ENCODE peak calls at places on chromosomes 12 and 14, in nine cellular contexts. One of them, this sample, is unnamed. For H3K27me3, the result is how much of the 10 kb centered on the place peaks cover.

GRCh38 chr14:65065719-65066118 is 36.6 kb downstream of the MAX start:
- DNase-seq in lung: no peak
- DNase-seq in right atrium auricular region: no peak
- DNase-seq in left ventricle myocardium inferior: no peak
- DNase-seq in HL-60: no peak
- DNase-seq in cardiac muscle cell: no peak
- DNase-seq in CD8-positive, alpha-beta T cell: no peak
- DNase-seq in mammary epithelial cell: no peak
- DNase-seq in uterus: no peak
- DNase-seq in this sample: no peak

GRCh38 chr14:22593189-22593588 is 4.2 kb upstream of the DAD1 start:
- DNase-seq in left ventricle myocardium inferior: no peak
- DNase-seq in lung: no peak
- DNase-seq in uterus: no peak
- DNase-seq in CD8-positive, alpha-beta T cell: no peak
- DNase-seq in cardiac muscle cell: no peak
- DNase-seq in right atrium auricular region: no peak
- DNase-seq in HL-60: no peak
- DNase-seq in mammary epithelial cell: no peak
- DNase-seq in this sample: no peak

GRCh38 chr12:127893875-127894635 is 372.9 kb upstream of the TMEM132C start:
- DNase-seq in cardiac muscle cell: no peak
- DNase-seq in CD8-positive, alpha-beta T cell: no peak
- DNase-seq in lung: no peak
- DNase-seq in mammary epithelial cell: no peak
- DNase-seq in HL-60: no peak
- DNase-seq in uterus: no peak
- DNase-seq in right atrium auricular region: no peak
- DNase-seq in left ventricle myocardium inferior: no peak
- DNase-seq in this sample: no peak

GRCh38 chr12:77082021-77082420 is 16.7 kb upstream of the E2F7 start:
- DNase-seq in left ventricle myocardium inferior: no peak
- DNase-seq in HL-60: no peak
- DNase-seq in cardiac muscle cell: no peak
- DNase-seq in uterus: no peak
- DNase-seq in CD8-positive, alpha-beta T cell: no peak
- DNase-seq in mammary epithelial cell: no peak
- DNase-seq in right atrium auricular region: no peak
- DNase-seq in lung: no peak
- DNase-seq in this sample: no peak

GRCh38 chr14:60723218-60724079 is 702 bp downstream of the SIX4 start:
- DNase-seq in lung: peak
- DNase-seq in uterus: peak
- DNase-seq in HL-60: no peak
- DNase-seq in CD8-positive, alpha-beta T cell: peak
- DNase-seq in cardiac muscle cell: peak
- DNase-seq in right atrium auricular region: no peak
- DNase-seq in left ventricle myocardium inferior: no peak
- DNase-seq in mammary epithelial cell: peak
- DNase-seq in this sample: peak

GRCh38 chr12:92224685-92225331 is 79.2 kb upstream of the BTG1 start:
- DNase-seq in right atrium auricular region: no peak
- DNase-seq in lung: no peak
- DNase-seq in uterus: peak
- DNase-seq in HL-60: no peak
- DNase-seq in CD8-positive, alpha-beta T cell: no peak
- DNase-seq in mammary epithelial cell: peak
- DNase-seq in left ventricle myocardium inferior: no peak
- DNase-seq in cardiac muscle cell: no peak
- DNase-seq in this sample: peak

GRCh38 chr14:20435454-20436362 is at the start of gene KLHL33:
- DNase-seq in right atrium auricular region: no peak
- DNase-seq in CD8-positive, alpha-beta T cell: no peak
- DNase-seq in HL-60: no peak
- DNase-seq in cardiac muscle cell: no peak
- DNase-seq in lung: no peak
- DNase-seq in left ventricle myocardium inferior: no peak
- DNase-seq in uterus: no peak
- DNase-seq in mammary epithelial cell: no peak
- DNase-seq in this sample: no peak

GRCh38 chr12:103495783-103496456 is at the start of gene C12orf42:
- DNase-seq in cardiac muscle cell: peak
- DNase-seq in CD8-positive, alpha-beta T cell: peak
- DNase-seq in lung: no peak
- DNase-seq in right atrium auricular region: no peak
- DNase-seq in uterus: no peak
- DNase-seq in left ventricle myocardium inferior: no peak
- DNase-seq in HL-60: no peak
- DNase-seq in mammary epithelial cell: peak
- DNase-seq in this sample: peak

GRCh38 chr12:90099288-90099687 is 390.6 kb upstream of the ATP2B1 start:
- DNase-seq in lung: no peak
- DNase-seq in left ventricle myocardium inferior: no peak
- DNase-seq in cardiac muscle cell: no peak
- DNase-seq in HL-60: no peak
- DNase-seq in mammary epithelial cell: no peak
- DNase-seq in uterus: no peak
- DNase-seq in CD8-positive, alpha-beta T cell: no peak
- DNase-seq in right atrium auricular region: no peak
- DNase-seq in this sample: no peak

GRCh38 chr14:67221248-67221981 is 19.8 kb upstream of the PALS1 start:
- DNase-seq in lung: no peak
- DNase-seq in mammary epithelial cell: peak
- DNase-seq in cardiac muscle cell: no peak
- DNase-seq in right atrium auricular region: no peak
- DNase-seq in left ventricle myocardium inferior: no peak
- DNase-seq in CD8-positive, alpha-beta T cell: no peak
- DNase-seq in uterus: no peak
- DNase-seq in HL-60: no peak
- DNase-seq in this sample: peak

GRCh38 chr12:45586486-45586885 is 143.0 kb upstream of the ARID2 start:
- DNase-seq in CD8-positive, alpha-beta T cell: no peak
- DNase-seq in HL-60: no peak
- DNase-seq in left ventricle myocardium inferior: no peak
- DNase-seq in right atrium auricular region: no peak
- DNase-seq in cardiac muscle cell: no peak
- DNase-seq in mammary epithelial cell: no peak
- DNase-seq in lung: no peak
- DNase-seq in uterus: no peak
- DNase-seq in this sample: no peak

GRCh38 chr12:53450936-53451335 is 966 bp upstream of the PCBP2 start:
- DNase-seq in HL-60: no peak
- DNase-seq in CD8-positive, alpha-beta T cell: no peak
- DNase-seq in lung: no peak
- DNase-seq in left ventricle myocardium inferior: no peak
- DNase-seq in uterus: no peak
- DNase-seq in right atrium auricular region: no peak
- DNase-seq in mammary epithelial cell: no peak
- DNase-seq in cardiac muscle cell: no peak
- DNase-seq in this sample: no peak

GRCh38 chr12:124395986-124396385 is 101.1 kb downstream of the RFLNA start:
- DNase-seq in mammary epithelial cell: no peak
- DNase-seq in lung: no peak
- DNase-seq in uterus: no peak
- DNase-seq in HL-60: no peak
- DNase-seq in cardiac muscle cell: no peak
- DNase-seq in left ventricle myocardium inferior: no peak
- DNase-seq in right atrium auricular region: no peak
- DNase-seq in CD8-positive, alpha-beta T cell: no peak
- DNase-seq in this sample: no peak

GRCh38 chr14:86015916-86016315 is 486.0 kb downstream of the FLRT2 start:
- DNase-seq in left ventricle myocardium inferior: no peak
- DNase-seq in uterus: no peak
- DNase-seq in right atrium auricular region: no peak
- DNase-seq in lung: no peak
- DNase-seq in CD8-positive, alpha-beta T cell: no peak
- DNase-seq in HL-60: no peak
- DNase-seq in mammary epithelial cell: no peak
- DNase-seq in cardiac muscle cell: peak
- DNase-seq in this sample: no peak

GRCh38 chr14:76386922-76387782 is 11.2 kb downstream of the ESRRB start:
- DNase-seq in lung: peak
- DNase-seq in CD8-positive, alpha-beta T cell: peak
- DNase-seq in mammary epithelial cell: peak
- DNase-seq in HL-60: no peak
- DNase-seq in left ventricle myocardium inferior: peak
- DNase-seq in right atrium auricular region: no peak
- DNase-seq in cardiac muscle cell: peak
- DNase-seq in uterus: peak
- DNase-seq in this sample: no peak

GRCh38 chr14:71320734-71321555 is 413.7 kb downstream of the PCNX1 start:
- DNase-seq in lung: peak
- DNase-seq in mammary epithelial cell: peak
- DNase-seq in uterus: peak
- DNase-seq in left ventricle myocardium inferior: peak
- DNase-seq in cardiac muscle cell: peak
- DNase-seq in HL-60: no peak
- DNase-seq in right atrium auricular region: no peak
- DNase-seq in CD8-positive, alpha-beta T cell: peak
- DNase-seq in this sample: peak
- TF ChIP-seq CTCF in lung: no peak
- TF ChIP-seq CTCF in mammary epithelial cell: no peak
- TF ChIP-seq CTCF in uterus: no peak
- TF ChIP-seq CTCF in left ventricle myocardium inferior: no peak
- TF ChIP-seq CTCF in cardiac muscle cell: peak
- TF ChIP-seq CTCF in HL-60: no peak
- TF ChIP-seq CTCF in right atrium auricular region: no peak
- TF ChIP-seq CTCF in CD8-positive, alpha-beta T cell: no peak
- TF ChIP-seq CTCF in this sample: no peak

DNA sequence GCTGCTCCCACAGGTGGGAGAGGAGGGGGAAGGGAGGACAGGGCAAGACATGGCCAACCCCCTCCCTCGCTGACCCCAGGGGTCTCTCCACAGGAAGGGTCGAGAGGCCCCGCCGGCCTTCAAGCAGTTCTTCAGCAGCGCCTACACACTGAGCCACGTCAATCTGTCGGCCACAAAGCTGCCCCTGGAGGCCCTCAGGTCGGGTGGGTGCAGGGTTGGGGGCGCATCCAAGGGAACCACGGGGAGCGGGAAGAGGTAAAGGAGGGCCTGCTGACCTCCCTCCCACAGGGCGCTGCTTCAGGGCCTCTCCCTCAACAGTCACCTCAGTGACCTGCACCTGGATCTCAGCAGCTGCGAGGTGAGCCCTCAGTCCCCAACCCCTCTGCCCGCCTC is 6.1 kb downstream of the CARMIL3 start:
- DNase-seq in left ventricle myocardium inferior: no peak
- DNase-seq in uterus: no peak
- DNase-seq in HL-60: no peak
- DNase-seq in right atrium auricular region: no peak
- DNase-seq in lung: no peak
- DNase-seq in mammary epithelial cell: no peak
- DNase-seq in cardiac muscle cell: no peak
- DNase-seq in CD8-positive, alpha-beta T cell: no peak
- DNase-seq in this sample: no peak
- H3K27me3 ChIP-seq in left ventricle myocardium inferior: under half
- H3K27me3 ChIP-seq in uterus: under half
- H3K27me3 ChIP-seq in HL-60: under half
- H3K27me3 ChIP-seq in right atrium auricular region: under half
- H3K27me3 ChIP-seq in lung: under half
- H3K27me3 ChIP-seq in mammary epithelial cell: under half
- H3K27me3 ChIP-seq in cardiac muscle cell: under half
- H3K27me3 ChIP-seq in CD8-positive, alpha-beta T cell: under half
- H3K27me3 ChIP-seq in this sample: under half

GRCh38 chr12:108265505-108265904 is 73.6 kb downstream of the CMKLR1 start:
- DNase-seq in cardiac muscle cell: no peak
- DNase-seq in HL-60: no peak
- DNase-seq in left ventricle myocardium inferior: no peak
- DNase-seq in mammary epithelial cell: no peak
- DNase-seq in uterus: no peak
- DNase-seq in right atrium auricular region: no peak
- DNase-seq in lung: no peak
- DNase-seq in CD8-positive, alpha-beta T cell: no peak
- DNase-seq in this sample: no peak

GRCh38 chr12:108269224-108269623 is 69.9 kb downstream of the CMKLR1 start:
- DNase-seq in HL-60: no peak
- DNase-seq in cardiac muscle cell: no peak
- DNase-seq in uterus: no peak
- DNase-seq in CD8-positive, alpha-beta T cell: no peak
- DNase-seq in mammary epithelial cell: no peak
- DNase-seq in left ventricle myocardium inferior: no peak
- DNase-seq in lung: no peak
- DNase-seq in right atrium auricular region: no peak
- DNase-seq in this sample: no peak

GRCh38 chr12:108267449-108267848 is 71.7 kb downstream of the CMKLR1 start:
- DNase-seq in HL-60: no peak
- DNase-seq in lung: no peak
- DNase-seq in right atrium auricular region: no peak
- DNase-seq in uterus: no peak
- DNase-seq in cardiac muscle cell: no peak
- DNase-seq in left ventricle myocardium inferior: no peak
- DNase-seq in CD8-positive, alpha-beta T cell: no peak
- DNase-seq in mammary epithelial cell: no peak
- DNase-seq in this sample: no peak

GRCh38 chr12:108268397-108268796 is 70.7 kb downstream of the CMKLR1 start:
- DNase-seq in mammary epithelial cell: no peak
- DNase-seq in right atrium auricular region: no peak
- DNase-seq in cardiac muscle cell: no peak
- DNase-seq in uterus: no peak
- DNase-seq in CD8-positive, alpha-beta T cell: no peak
- DNase-seq in HL-60: no peak
- DNase-seq in lung: no peak
- DNase-seq in left ventricle myocardium inferior: no peak
- DNase-seq in this sample: no peak

DNA sequence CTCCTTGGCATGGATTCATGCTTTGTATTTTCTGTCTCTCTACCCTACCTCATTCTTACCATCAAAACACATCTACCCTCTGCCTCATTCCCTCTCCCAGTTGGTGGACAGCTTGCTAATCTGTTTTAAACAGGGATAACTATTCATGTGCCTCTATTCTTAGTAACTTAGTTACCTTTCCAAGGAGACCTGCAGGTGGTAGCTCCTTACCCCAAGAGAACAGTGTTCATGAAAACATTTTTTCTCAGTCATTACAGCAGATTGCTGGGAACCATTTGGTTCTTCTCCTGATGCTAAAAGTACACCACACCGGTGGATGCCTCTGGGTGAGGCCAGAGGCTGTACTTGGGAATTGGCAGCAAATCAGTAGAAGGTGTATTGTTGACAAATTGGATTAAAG is 73.0 kb downstream of the CMKLR1 start:
- DNase-seq in lung: no peak
- DNase-seq in cardiac muscle cell: no peak
- DNase-seq in HL-60: no peak
- DNase-seq in left ventricle myocardium inferior: no peak
- DNase-seq in uterus: no peak
- DNase-seq in right atrium auricular region: no peak
- DNase-seq in mammary epithelial cell: no peak
- DNase-seq in CD8-positive, alpha-beta T cell: no peak
- DNase-seq in this sample: no peak
- TF ChIP-seq CTCF in lung: no peak
- TF ChIP-seq CTCF in cardiac muscle cell: no peak
- TF ChIP-seq CTCF in HL-60: no peak
- TF ChIP-seq CTCF in left ventricle myocardium inferior: no peak
- TF ChIP-seq CTCF in uterus: no peak
- TF ChIP-seq CTCF in right atrium auricular region: no peak
- TF ChIP-seq CTCF in mammary epithelial cell: no peak
- TF ChIP-seq CTCF in CD8-positive, alpha-beta T cell: no peak
- TF ChIP-seq CTCF in this sample: no peak

DNA sequence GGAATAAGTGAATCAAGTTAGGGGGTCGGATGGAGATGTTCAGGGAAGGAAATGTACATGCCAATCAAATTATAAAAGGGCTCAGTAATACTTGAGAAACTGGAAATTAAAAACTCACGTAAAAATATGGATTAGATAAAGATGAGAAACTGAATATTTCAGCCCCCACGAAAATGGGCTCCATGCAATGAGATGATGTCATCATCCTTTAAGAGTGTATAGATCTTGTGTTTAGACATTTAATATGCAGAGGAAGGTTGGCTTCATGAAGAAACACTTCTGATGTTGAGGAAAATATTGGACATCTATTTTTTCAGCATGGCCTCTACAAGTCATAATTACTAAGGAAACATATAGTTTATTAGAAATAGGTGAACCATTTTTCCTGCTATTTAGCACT is 9.5 kb downstream of the TBC1D30 start:
- DNase-seq in mammary epithelial cell: no peak
- DNase-seq in CD8-positive, alpha-beta T cell: no peak
- DNase-seq in left ventricle myocardium inferior: no peak
- DNase-seq in lung: no peak
- DNase-seq in cardiac muscle cell: no peak
- DNase-seq in HL-60: no peak
- DNase-seq in right atrium auricular region: no peak
- DNase-seq in uterus: no peak
- DNase-seq in this sample: no peak
- H3K27me3 ChIP-seq in mammary epithelial cell: under half
- H3K27me3 ChIP-seq in CD8-positive, alpha-beta T cell: under half
- H3K27me3 ChIP-seq in left ventricle myocardium inferior: under half
- H3K27me3 ChIP-seq in lung: under half
- H3K27me3 ChIP-seq in cardiac muscle cell: under half
- H3K27me3 ChIP-seq in HL-60: under half
- H3K27me3 ChIP-seq in right atrium auricular region: under half
- H3K27me3 ChIP-seq in uterus: under half
- H3K27me3 ChIP-seq in this sample: half or more